ENCODE peak calls at places on chromosome 13, in seven cellular contexts. T is A673, I is upper lobe of left lung, X is epithelial cell of esophagus, Y is fibroblast of pulmonary artery, K is IMR-90, A is heart right ventricle. G is an unnamed sample.

GRCh38 chr13:26523007-26523406 is 34.5 kb upstream of the WASF3 start:
- DNase-seq in X (no peak), A (no peak), K (no peak), T (no peak), I (no peak), Y (no peak), G (no peak)

GRCh38 chr13:46178143-46178542 is 3.8 kb downstream of the LCP1 start:
- DNase-seq in T (no peak), K (no peak), I (no peak), A (no peak), X (no peak), Y (no peak), G (no peak)

GRCh38 chr13:44322928-44323327 is 50.7 kb upstream of the SERP2 start:
- DNase-seq in I (no peak), A (no peak), Y (no peak), X (peak), T (no peak), K (no peak), G (no peak)

GRCh38 chr13:42781362-42781761 is at the start of gene FAM216B:
- DNase-seq in Y (peak), A (no peak), X (no peak), T (no peak), I (no peak), K (peak), G (no peak)

GRCh38 chr13:73307481-73307880 is 248.7 kb downstream of the KLF5 start:
- DNase-seq in A (no peak), T (no peak), K (peak), I (no peak), Y (no peak), X (no peak), G (no peak)

GRCh38 chr13:48153186-48153585 is 58.3 kb upstream of the MED4 start:
- DNase-seq in A (no peak), K (no peak), T (no peak), I (no peak), Y (no peak), X (no peak), G (no peak)

GRCh38 chr13:37729876-37730275 is 131.3 kb upstream of the POSTN start:
- DNase-seq in X (no peak), I (no peak), Y (no peak), A (no peak), K (no peak), T (peak), G (no peak)

GRCh38 chr13:45021250-45021649 is 31.9 kb downstream of the GPALPP1 start:
- DNase-seq in K (peak), I (no peak), Y (no peak), T (no peak), A (no peak), X (no peak), G (no peak)

GRCh38 chr13:84645196-84646071 is 763.2 kb upstream of the SLITRK1 start:
- DNase-seq in T (peak), A (no peak), I (no peak), Y (peak), K (peak), X (peak), G (peak)

GRCh38 chr13:41107104-41107571 is 25.5 kb downstream of the KBTBD6 start:
- DNase-seq in Y (no peak), T (no peak), K (no peak), X (no peak), A (no peak), I (peak), G (no peak)

GRCh38 chr13:44715287-44716224 is 139.4 kb upstream of the TSC22D1 start:
- DNase-seq in A (no peak), X (no peak), T (no peak), I (no peak), K (no peak), Y (no peak), G (peak)

GRCh38 chr13:24995225-24995804 is 100.6 kb upstream of the PABPC3 start:
- DNase-seq in X (peak), K (peak), Y (peak), A (no peak), I (no peak), T (peak), G (peak)

GRCh38 chr13:111114362-111115050 is 604 bp upstream of the ARHGEF7 start:
- DNase-seq in T (no peak), X (peak), A (peak), Y (peak), I (peak), K (peak), G (no peak)

GRCh38 chr13:90787007-90787406 is 560.5 kb upstream of the MIR17HG start:
- DNase-seq in A (no peak), I (no peak), X (no peak), T (no peak), K (no peak), Y (peak), G (no peak)

GRCh38 chr13:44583126-44583525 is 7.0 kb upstream of the TSC22D1 start:
- DNase-seq in T (no peak), K (peak), I (no peak), Y (no peak), X (no peak), A (no peak), G (no peak)

GRCh38 chr13:48449656-48450055 is 36.7 kb upstream of the LPAR6 start:
- DNase-seq in X (no peak), K (peak), T (no peak), I (no peak), Y (no peak), A (no peak), G (no peak)

GRCh38 chr13:99590519-99591011 is 89.3 kb downstream of the TM9SF2 start:
- DNase-seq in I (no peak), K (peak), X (peak), A (no peak), T (no peak), Y (peak), G (peak)

GRCh38 chr13:29908411-29908810 is 58.0 kb upstream of the UBL3 start:
- DNase-seq in X (peak), T (no peak), K (peak), Y (peak), I (no peak), A (peak), G (peak)

GRCh38 chr13:79404985-79405384 is 1.1 kb downstream of the RBM26 start:
- DNase-seq in T (no peak), A (no peak), K (no peak), I (no peak), X (peak), Y (no peak), G (no peak)

GRCh38 chr13:41004875-41005693 is 14.0 kb downstream of the ELF1 start:
- DNase-seq in X (no peak), Y (peak), K (no peak), T (peak), I (no peak), A (no peak), G (no peak)

GRCh38 chr13:22927008-22927393 is 253.8 kb upstream of the SGCG start:
- DNase-seq in A (no peak), X (no peak), K (no peak), Y (no peak), T (no peak), I (no peak), G (no peak)
- H3K4me3 ChIP-seq in A (peak), X (peak), K (no peak), Y (no peak), T (no peak), I (peak), G (no peak)

GRCh38 chr13:89383891-89384290 is 1712.7 kb downstream of the SLITRK5 start:
- DNase-seq in Y (no peak), T (no peak), I (no peak), K (no peak), X (no peak), A (no peak), G (no peak)
- TF ChIP-seq CTCF in Y (no peak), T (no peak), I (no peak), K (no peak), X (no peak), A (no peak), G (no peak)

GRCh38 chr13:36674337-36675212 is 755 bp downstream of the SERTM1 start:
- DNase-seq in X (no peak), Y (no peak), I (no peak), T (peak), K (no peak), A (no peak), G (no peak)

GRCh38 chr13:36673838-36674326 is at the start of gene SERTM1:
- DNase-seq in A (peak), X (peak), K (no peak), Y (peak), T (peak), I (peak), G (peak)

GRCh38 chr13:36675213-36675536 is 1.4 kb downstream of the SERTM1 start:
- DNase-seq in K (no peak), I (no peak), A (no peak), X (no peak), Y (no peak), T (peak), G (no peak)

DNA sequence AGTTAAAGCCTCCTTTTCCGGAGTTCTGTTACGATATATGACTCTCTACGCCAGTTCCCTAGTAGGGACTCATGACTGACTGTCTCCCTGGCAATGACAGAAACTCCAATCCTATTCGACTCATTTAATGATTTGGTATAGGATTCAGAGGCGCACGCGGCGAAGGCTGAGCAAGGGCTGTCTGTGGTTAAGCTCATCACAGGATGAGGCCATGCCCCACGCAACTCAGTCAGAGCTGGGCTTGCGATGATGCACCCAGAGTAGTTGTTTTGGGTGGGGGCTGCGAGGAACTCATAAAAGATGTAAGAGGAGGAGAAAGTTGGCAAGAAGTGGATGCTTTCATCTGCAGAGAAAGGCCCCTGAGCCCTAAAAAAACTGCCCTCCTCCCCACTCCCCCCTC is 468 bp upstream of the SERTM1 start:
- DNase-seq in Y (no peak), I (no peak), X (no peak), K (no peak), T (no peak), A (no peak), G (no peak)
- H3K4me3 ChIP-seq in Y (no peak), I (peak), X (no peak), K (no peak), T (peak), A (peak), G (peak)

GRCh38 chr13:113968463-113969310 is 5.2 kb downstream of the C13orf46 start:
- DNase-seq in K (no peak), A (no peak), I (no peak), Y (no peak), X (no peak), T (no peak), G (no peak)
- TF ChIP-seq CTCF in K (no peak), A (no peak), I (no peak), Y (no peak), X (peak), T (no peak), G (peak)

DNA sequence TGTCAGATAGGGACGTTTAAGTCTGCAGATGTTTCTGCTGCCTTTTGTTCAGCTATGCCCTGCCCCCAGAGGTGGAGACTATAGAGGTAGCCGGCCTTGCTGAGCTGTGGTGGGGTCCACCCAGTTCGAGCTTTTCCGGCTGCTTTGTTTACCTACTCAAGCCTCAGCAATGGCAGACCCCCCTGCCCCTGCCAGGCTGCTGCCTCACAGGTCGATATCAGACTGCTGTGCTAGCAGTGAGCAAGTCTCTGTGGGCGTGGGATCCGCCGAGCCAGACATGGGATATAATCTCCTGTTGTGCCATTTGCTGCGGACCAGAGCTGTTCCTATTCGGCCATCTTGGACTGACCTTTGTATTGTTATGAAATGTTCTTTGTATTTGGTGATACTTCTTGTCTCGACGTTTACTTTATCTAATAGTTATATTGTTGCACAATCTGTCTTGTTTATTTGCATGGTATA is 46.3 kb downstream of the NBEA start:
- DNase-seq in I (peak), X (no peak), T (no peak), K (no peak), A (no peak), Y (no peak), G (no peak)
- H3K4me3 ChIP-seq in I (no peak), X (no peak), T (no peak), K (no peak), A (no peak), Y (no peak), G (no peak)

GRCh38 chr13:101325423-101325822 is 90.9 kb downstream of the NALCN start:
- DNase-seq in X (no peak), Y (no peak), T (no peak), K (no peak), I (no peak), A (no peak), G (no peak)

GRCh38 chr13:101331731-101332130 is 84.6 kb downstream of the NALCN start:
- DNase-seq in T (no peak), Y (no peak), I (no peak), X (no peak), K (no peak), A (no peak), G (no peak)

GRCh38 chr13:101323601-101324000 is 92.7 kb downstream of the NALCN start:
- DNase-seq in Y (no peak), I (no peak), A (no peak), T (no peak), K (no peak), X (peak), G (no peak)

GRCh38 chr13:101326710-101327109 is 89.6 kb downstream of the NALCN start:
- DNase-seq in A (no peak), I (no peak), T (no peak), K (no peak), X (no peak), Y (no peak), G (no peak)

DNA sequence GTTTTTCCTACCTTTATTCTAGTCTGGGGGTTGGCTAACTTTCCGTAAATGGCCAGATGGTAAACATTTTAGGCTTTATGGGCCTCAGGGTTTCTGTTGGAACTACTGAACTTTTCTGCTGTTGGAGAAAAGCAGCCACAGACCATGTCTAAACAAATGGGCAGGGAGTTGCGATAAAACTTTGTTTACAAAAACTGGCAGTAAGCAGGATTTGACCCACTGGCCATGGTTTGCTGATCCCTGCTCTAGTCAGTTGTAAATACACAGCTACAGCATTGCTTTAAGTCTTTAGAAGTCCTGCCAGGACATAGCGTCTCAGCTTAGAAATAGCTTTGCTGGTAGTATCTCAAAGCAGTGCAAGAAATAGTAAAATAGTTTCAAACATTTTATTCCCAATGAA is 88.5 kb downstream of the NALCN start:
- DNase-seq in T (no peak), X (no peak), A (no peak), K (peak), I (no peak), Y (no peak), G (no peak)
- TF ChIP-seq CTCF in T (no peak), X (no peak), A (no peak), K (no peak), I (no peak), Y (no peak), G (no peak)

GRCh38 chr13:50599046-50599445 is 244.4 kb downstream of the DLEU7 start:
- DNase-seq in T (no peak), A (no peak), K (no peak), I (no peak), X (no peak), Y (no peak), G (no peak)
- H3K4me3 ChIP-seq in T (no peak), A (no peak), K (no peak), I (no peak), X (no peak), Y (no peak), G (no peak)

DNA sequence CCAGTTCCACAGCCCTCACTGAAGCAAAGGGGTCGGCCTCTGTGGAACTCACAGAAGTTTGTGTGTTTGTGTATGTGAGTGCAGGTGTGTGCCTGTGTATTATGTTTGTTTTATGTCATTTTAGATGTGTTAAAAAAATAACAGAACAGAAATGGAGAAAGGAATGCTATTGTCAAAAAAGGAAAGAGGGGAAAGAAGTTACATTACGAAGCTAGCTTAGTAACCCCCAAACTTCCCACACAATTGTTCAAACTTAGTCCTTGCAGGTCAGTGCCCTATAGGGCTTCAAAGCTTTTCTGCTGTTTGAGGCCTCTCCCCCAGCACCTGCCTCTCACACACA is 1505.6 kb upstream of the SLC10A2 start:
- DNase-seq in Y (no peak), T (no peak), X (no peak), A (no peak), K (no peak), I (no peak), G (no peak)
- TF ChIP-seq CTCF in Y (no peak), T (no peak), X (no peak), A (no peak), K (no peak), I (no peak), G (no peak)

GRCh38 chr13:112967666-112968379 is 1.2 kb upstream of the MCF2L start:
- DNase-seq in I (no peak), X (no peak), T (no peak), A (no peak), Y (no peak), K (no peak), G (no peak)

GRCh38 chr13:112970552-112971287 is 1.7 kb downstream of the MCF2L start:
- DNase-seq in I (peak), K (no peak), Y (no peak), T (no peak), A (no peak), X (no peak), G (no peak)

GRCh38 chr13:112969692-112970338 is 801 bp downstream of the MCF2L start:
- DNase-seq in I (no peak), T (no peak), X (no peak), Y (no peak), A (no peak), K (no peak), G (no peak)

GRCh38 chr13:112968380-112968909 is 569 bp upstream of the MCF2L start:
- DNase-seq in Y (no peak), X (no peak), I (peak), A (peak), T (no peak), K (no peak), G (no peak)

DNA sequence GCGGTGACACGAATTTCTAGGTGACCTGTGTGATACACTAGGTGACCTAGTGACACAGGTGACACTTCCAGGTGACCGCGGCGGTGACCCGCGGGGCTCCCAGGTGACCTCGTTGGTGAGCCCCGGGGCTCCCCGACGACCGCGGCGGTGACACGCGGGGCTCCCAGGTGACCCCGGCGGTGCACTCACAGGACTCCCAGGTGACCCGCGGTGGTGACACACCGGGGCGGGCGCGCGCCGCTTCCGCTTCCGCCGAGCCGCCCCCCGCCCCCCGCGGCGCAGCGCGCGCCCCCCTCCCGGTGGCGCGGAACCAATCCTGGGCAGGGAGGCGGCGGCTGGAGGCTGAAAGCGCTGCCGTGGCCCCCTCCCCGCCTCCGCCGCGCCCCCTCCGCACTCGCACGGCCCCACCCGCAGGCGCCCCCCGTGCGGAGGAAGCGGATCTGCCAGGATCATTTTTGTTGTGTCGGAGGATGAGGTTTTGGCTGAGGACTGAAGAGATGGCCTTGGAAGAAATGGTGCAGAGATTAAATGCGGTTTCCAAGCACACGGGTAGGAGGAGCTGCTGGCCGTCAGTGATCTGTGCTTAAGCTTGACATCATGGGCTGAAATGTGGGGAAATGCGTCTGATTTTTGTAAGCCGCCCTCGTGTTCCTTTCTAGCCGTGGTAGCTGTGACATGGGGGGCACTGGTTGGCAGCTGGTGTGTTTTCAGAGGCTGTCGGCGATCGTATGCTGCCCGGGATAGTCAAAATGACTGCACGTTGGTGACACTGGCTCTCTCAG is at the start of gene MCF2L:
- DNase-seq in I (peak), K (peak), X (peak), T (peak), A (peak), Y (peak), G (peak)
- H3K4me3 ChIP-seq in I (peak), K (no peak), X (no peak), T (peak), A (peak), Y (no peak), G (no peak)

G was measured in astrocyte of the spinal cord.